ENCODE peak calls at places on chromosomes 6 and 20, in nine cellular contexts. J is NCI-H1092, A is mucosa of gallbladder, E is HEK293T, X is Daoy, B is MV-4-11, H is AML-193, U is AG09319, C is heart left ventricle. R is an unnamed sample.

GRCh38 chr6:150196942-150197745 is 54.3 kb downstream of the PPP1R14C start:
- DNase-seq in E (no peak), B (no peak), A (no peak), X (no peak), J (no peak), C (no peak), H (no peak), U (no peak), R (no peak)

GRCh38 chr6:26020983-26021349 is 58.4 kb downstream of the TRIM38 start:
- DNase-seq in B (peak), A (peak), U (no peak), E (no peak), H (peak), J (peak), C (peak), X (peak), R (peak)

GRCh38 chr6:31354248-31354647 is 2.7 kb downstream of the HLA-B start:
- DNase-seq in C (no peak), A (no peak), H (no peak), J (no peak), X (no peak), B (no peak), E (no peak), U (no peak), R (no peak)

GRCh38 chr6:155645328-155645727 is 189.7 kb upstream of the NOX3 start:
- DNase-seq in H (no peak), C (no peak), B (no peak), A (no peak), U (no peak), E (no peak), X (no peak), J (no peak), R (no peak)

GRCh38 chr20:1392693-1393506 is at the start of gene FKBP1A:
- DNase-seq in A (peak), U (peak), B (peak), C (peak), X (peak), E (peak), H (peak), J (peak), R (peak)

GRCh38 chr20:6421321-6422030 is 298.6 kb upstream of the FERMT1 start:
- DNase-seq in E (no peak), H (no peak), X (no peak), U (no peak), J (no peak), B (no peak), C (no peak), A (no peak), R (no peak)

GRCh38 chr20:14951707-14952106 is 614.3 kb upstream of the FLRT3 start:
- DNase-seq in B (no peak), X (peak), J (no peak), A (no peak), C (no peak), E (no peak), U (peak), H (no peak), R (no peak)

GRCh38 chr6:35874721-35875120 is 46.2 kb downstream of the SRPK1 start:
- DNase-seq in E (no peak), J (no peak), B (no peak), C (no peak), U (no peak), X (no peak), H (no peak), A (no peak), R (no peak)

GRCh38 chr20:49256261-49256660 is 21.6 kb downstream of the ZNFX1 start:
- DNase-seq in C (no peak), X (no peak), E (no peak), A (no peak), B (no peak), H (no peak), J (no peak), U (no peak), R (no peak)

GRCh38 chr6:105272783-105273182 is 93.0 kb upstream of the POPDC3 start:
- DNase-seq in C (no peak), J (no peak), E (no peak), A (peak), B (no peak), U (no peak), H (no peak), X (no peak), R (peak)

GRCh38 chr6:11172501-11173337 is 59.7 kb downstream of the NEDD9 start:
- DNase-seq in B (peak), U (no peak), C (peak), J (no peak), A (peak), X (peak), H (peak), E (peak), R (peak)

GRCh38 chr6:13120483-13121482 is 207.6 kb downstream of the TBC1D7 start:
- DNase-seq in B (no peak), X (no peak), A (no peak), E (no peak), C (peak), H (no peak), U (no peak), J (no peak), R (no peak)

GRCh38 chr20:760751-761417 is 7.4 kb downstream of the SLC52A3 start:
- DNase-seq in X (peak), U (no peak), C (no peak), H (no peak), A (no peak), B (no peak), J (no peak), E (peak), R (no peak)

GRCh38 chr6:169571123-169571962 is 130.5 kb downstream of the WDR27 start:
- DNase-seq in X (peak), E (no peak), J (no peak), B (no peak), A (no peak), U (no peak), H (no peak), C (no peak), R (no peak)

GRCh38 chr20:4606046-4606445 is 115.7 kb upstream of the PRND start:
- DNase-seq in H (no peak), X (no peak), E (no peak), A (no peak), C (no peak), U (no peak), J (no peak), B (no peak), R (no peak)

GRCh38 chr6:156883497-156884252 is 106.5 kb downstream of the ARID1B start:
- DNase-seq in X (no peak), J (no peak), A (peak), C (no peak), B (no peak), H (no peak), U (no peak), E (no peak), R (peak)

GRCh38 chr6:100255701-100256100 is 209.0 kb downstream of the SIM1 start:
- DNase-seq in E (no peak), A (no peak), X (no peak), C (no peak), U (no peak), J (no peak), B (no peak), H (no peak), R (no peak)

GRCh38 chr6:170473226-170473789 is 79.8 kb downstream of the PSMB1 start:
- DNase-seq in E (no peak), J (peak), A (no peak), C (no peak), U (no peak), B (peak), X (no peak), H (no peak), R (no peak)

GRCh38 chr6:111890981-111891380 is 17.7 kb upstream of the FYN start:
- DNase-seq in B (no peak), H (no peak), J (no peak), U (no peak), C (no peak), E (no peak), X (no peak), A (no peak), R (no peak)

GRCh38 chr6:114049367-114049966 is 78.5 kb upstream of the HDAC2 start:
- DNase-seq in U (no peak), B (no peak), X (peak), J (no peak), A (no peak), E (no peak), H (no peak), C (no peak), R (peak)

GRCh38 chr20:41309817-41310216 is 7.7 kb downstream of the ZHX3 start:
- DNase-seq in E (no peak), B (no peak), X (peak), A (no peak), H (no peak), J (no peak), C (no peak), U (no peak), R (no peak)

GRCh38 chr6:169144356-169144755 is 109.3 kb downstream of the THBS2 start:
- DNase-seq in B (no peak), U (no peak), C (no peak), E (no peak), H (no peak), J (no peak), X (no peak), A (no peak), R (no peak)

GRCh38 chr6:116764557-116764960 is 960 bp downstream of the FAM162B start:
- DNase-seq in J (no peak), A (no peak), E (no peak), X (no peak), C (peak), H (no peak), U (no peak), B (no peak), R (no peak)

GRCh38 chr20:61807426-61808160 is 258.1 kb downstream of the TAF4 start:
- DNase-seq in H (no peak), A (no peak), E (no peak), B (no peak), X (no peak), C (no peak), U (no peak), J (peak), R (no peak)

GRCh38 chr20:14582855-14583254 is 245.4 kb upstream of the FLRT3 start:
- DNase-seq in J (no peak), H (no peak), E (no peak), X (no peak), U (no peak), C (no peak), A (no peak), B (peak), R (no peak)

GRCh38 chr20:63791497-63792156 is 39.4 kb downstream of the ZBTB46 start:
- DNase-seq in X (no peak), E (no peak), H (no peak), C (peak), B (no peak), A (no peak), U (no peak), J (no peak), R (no peak)

GRCh38 chr20:39269031-39269461 is 306.9 kb downstream of the DHX35 start:
- DNase-seq in X (peak), C (peak), B (no peak), U (no peak), H (no peak), E (peak), A (peak), J (no peak), R (peak)